ENCODE peak calls at places on chromosome 1, in five cellular contexts. D, P, T, Y and E are unnamed samples.

GRCh38 chr1:91585982-91586381 is 85.3 kb downstream of the CDC7 start:
- DNase-seq in D (no peak), P (no peak), T (no peak), Y (no peak), E (no peak)

GRCh38 chr1:41281367-41281766 is 39.3 kb upstream of the SCMH1 start:
- DNase-seq in D (no peak), P (no peak), T (no peak), Y (no peak), E (no peak)

GRCh38 chr1:116886532-116886931 is 23.2 kb upstream of the PTGFRN start:
- DNase-seq in D (no peak), P (no peak), T (no peak), Y (no peak), E (no peak)

GRCh38 chr1:48019714-48020315 is 22.6 kb upstream of the TRABD2B start:
- DNase-seq in D (no peak), P (no peak), T (peak), Y (no peak), E (peak)

GRCh38 chr1:34019741-34020552 is 145.1 kb downstream of the CSMD2 start:
- DNase-seq in D (no peak), P (no peak), T (no peak), Y (no peak), E (no peak)

GRCh38 chr1:204448321-204448964 is 36.8 kb upstream of the PPP1R15B start:
- DNase-seq in D (no peak), P (no peak), T (no peak), Y (no peak), E (no peak)

GRCh38 chr1:43404353-43404752 is 14.7 kb downstream of the SZT2 start:
- DNase-seq in D (no peak), P (no peak), T (no peak), Y (no peak), E (no peak)

GRCh38 chr1:17795836-17796645 is 40.9 kb downstream of the ACTL8 start:
- DNase-seq in D (no peak), P (no peak), T (no peak), Y (no peak), E (no peak)

GRCh38 chr1:40711465-40712404 is 20.2 kb downstream of the NFYC start:
- DNase-seq in D (no peak), P (no peak), T (no peak), Y (no peak), E (no peak)

GRCh38 chr1:243474384-243474851 is 218.6 kb downstream of the SDCCAG8 start:
- DNase-seq in D (no peak), P (no peak), T (no peak), Y (no peak), E (peak)

GRCh38 chr1:55214903-55215193 is 316 bp downstream of the USP24 start:
- DNase-seq in D (no peak), P (no peak), T (peak), Y (no peak), E (peak)

GRCh38 chr1:17198476-17199258 is 6.3 kb upstream of the PADI1 start:
- DNase-seq in D (no peak), P (no peak), T (no peak), Y (no peak), E (no peak)

GRCh38 chr1:198691063-198691462 is 52.2 kb downstream of the PTPRC start:
- DNase-seq in D (no peak), P (no peak), T (no peak), Y (no peak), E (no peak)

GRCh38 chr1:150551784-150552691 is 2.8 kb downstream of the ADAMTSL4 start:
- DNase-seq in D (no peak), P (no peak), T (peak), Y (no peak), E (peak)

GRCh38 chr1:63073530-63074306 is 248.6 kb upstream of the FOXD3 start:
- DNase-seq in D (no peak), P (no peak), T (no peak), Y (no peak), E (peak)

GRCh38 chr1:195948123-195948895 is 659.9 kb downstream of the KCNT2 start:
- DNase-seq in D (no peak), P (no peak), T (no peak), Y (no peak), E (no peak)

GRCh38 chr1:198387587-198387986 is 152.9 kb downstream of the ATP6V1G3 start:
- DNase-seq in D (peak), P (no peak), T (no peak), Y (no peak), E (no peak)

GRCh38 chr1:220294754-220295419 is 22.6 kb upstream of the RAB3GAP2 start:
- DNase-seq in D (no peak), P (no peak), T (no peak), Y (no peak), E (no peak)

GRCh38 chr1:118335372-118335771 is 150.3 kb upstream of the SPAG17 start:
- DNase-seq in D (peak), P (no peak), T (no peak), Y (peak), E (no peak)

GRCh38 chr1:150578278-150579109 is 916 bp downstream of the MCL1 start:
- DNase-seq in D (peak), P (no peak), T (peak), Y (no peak), E (peak)

GRCh38 chr1:12453400-12454343 is 164.3 kb downstream of the DHRS3 start:
- DNase-seq in D (no peak), P (no peak), T (no peak), Y (no peak), E (no peak)

GRCh38 chr1:62906428-62906886 is 122.5 kb downstream of the ATG4C start:
- DNase-seq in D (no peak), P (no peak), T (no peak), Y (no peak), E (no peak)

GRCh38 chr1:147669475-147670318 is 627 bp downstream of the ACP6 start:
- DNase-seq in D (no peak), P (peak), T (peak), Y (no peak), E (peak)

GRCh38 chr1:2025491-2025981 is 6.4 kb downstream of the GABRD start:
- DNase-seq in D (no peak), P (no peak), T (peak), Y (no peak), E (peak)